ENCODE peak calls at places on chromosomes 2 and 18, in ten cellular contexts. F is endodermal cell; R is HCT116; Z is MCF 10A; T is mesothelial cell of epicardium; V is neural crest cell; Q is CD8-positive, alpha-beta T cell; U is cardiac fibroblast; O is AG10803; B is stomach. W is an unnamed sample.

GRCh38 chr2:38863061-38863695 is 12.6 kb downstream of the DHX57 start:
- DNase-seq in Q (no peak), Z (no peak), V (no peak), O (no peak), T (no peak), B (no peak), F (no peak), U (no peak), R (no peak), W (no peak)

GRCh38 chr2:112305132-112305531 is 29.7 kb downstream of the ZC3H6 start:
- DNase-seq in U (no peak), Z (no peak), F (no peak), V (no peak), B (no peak), O (no peak), Q (no peak), T (no peak), R (no peak), W (no peak)

GRCh38 chr2:220837226-220837625 is 734.9 kb downstream of the EPHA4 start:
- DNase-seq in U (no peak), R (no peak), Q (no peak), V (no peak), F (peak), Z (no peak), B (no peak), T (no peak), O (no peak), W (no peak)

GRCh38 chr2:188414412-188414811 is 122.7 kb downstream of the GULP1 start:
- DNase-seq in B (no peak), U (peak), Q (no peak), T (no peak), R (no peak), O (peak), V (no peak), Z (no peak), F (no peak), W (no peak)

GRCh38 chr2:20291106-20291564 is 59.5 kb downstream of the PUM2 start:
- DNase-seq in Z (peak), B (peak), U (peak), V (peak), F (peak), O (peak), Q (no peak), T (no peak), R (peak), W (no peak)

GRCh38 chr18:50281295-50281971 is at the start of gene MBD1:
- DNase-seq in T (peak), B (peak), O (peak), U (peak), F (peak), Z (peak), Q (peak), V (peak), R (peak), W (peak)

GRCh38 chr18:47929681-47930085 is 776 bp downstream of the SMAD2 start:
- DNase-seq in V (no peak), O (peak), Z (no peak), Q (no peak), R (no peak), B (no peak), F (no peak), T (no peak), U (peak), W (no peak)

GRCh38 chr2:164840930-164841718 is 499 bp downstream of the COBLL1 start:
- DNase-seq in V (peak), B (peak), O (peak), R (peak), T (peak), Q (no peak), U (peak), F (peak), Z (peak), W (no peak)

GRCh38 chr2:177758591-177759371 is 313.8 kb downstream of the PDE11A start:
- DNase-seq in Z (peak), Q (no peak), R (peak), V (peak), B (no peak), T (no peak), O (peak), U (peak), F (peak), W (no peak)

GRCh38 chr2:71935291-71935848 is 212.3 kb downstream of the CYP26B1 start:
- DNase-seq in Q (no peak), O (peak), F (peak), Z (peak), V (no peak), T (no peak), U (peak), R (no peak), B (no peak), W (no peak)

GRCh38 chr18:68275616-68276015 is 439.3 kb downstream of the TMX3 start:
- DNase-seq in Q (no peak), V (no peak), T (no peak), F (no peak), R (no peak), O (peak), Z (peak), U (peak), B (no peak), W (no peak)

GRCh38 chr2:238882083-238882755 is 34.3 kb downstream of the TWIST2 start:
- DNase-seq in B (no peak), R (no peak), Q (no peak), F (no peak), V (no peak), U (no peak), Z (no peak), T (no peak), O (no peak), W (no peak)

GRCh38 chr2:15169326-15170038 is 391.7 kb downstream of the NBAS start:
- DNase-seq in B (no peak), Z (peak), O (peak), U (peak), V (no peak), T (no peak), F (no peak), Q (no peak), R (peak), W (no peak)

GRCh38 chr2:46230115-46230571 is 67.1 kb upstream of the EPAS1 start:
- DNase-seq in O (no peak), T (no peak), Q (no peak), R (no peak), B (no peak), F (peak), Z (peak), V (no peak), U (no peak), W (no peak)

GRCh38 chr2:234555616-234556249 is 58.9 kb upstream of the ARL4C start:
- DNase-seq in O (peak), R (no peak), F (no peak), Z (no peak), Q (no peak), B (no peak), V (no peak), U (peak), T (no peak), W (peak)

GRCh38 chr2:53787911-53788289 is 1.1 kb downstream of the ERLEC1 start:
- DNase-seq in Z (no peak), F (no peak), T (no peak), Q (no peak), O (no peak), V (no peak), U (peak), B (no peak), R (no peak), W (no peak)

GRCh38 chr2:48209214-48209885 is 303.1 kb upstream of the FBXO11 start:
- DNase-seq in F (no peak), Z (peak), O (peak), R (no peak), V (no peak), U (peak), B (no peak), T (no peak), Q (no peak), W (no peak)

GRCh38 chr2:158034198-158034831 is 67.4 kb upstream of the UPP2 start:
- DNase-seq in O (peak), F (peak), Z (peak), V (peak), Q (no peak), U (peak), T (no peak), B (peak), R (peak), W (no peak)

GRCh38 chr2:172196768-172197322 is 94.1 kb upstream of the DLX2 start:
- DNase-seq in O (peak), T (no peak), R (no peak), F (no peak), U (peak), V (no peak), Z (peak), Q (no peak), B (peak), W (no peak)

GRCh38 chr2:19114754-19115231 is 243.6 kb downstream of the OSR1 start:
- DNase-seq in T (no peak), B (no peak), Z (no peak), R (no peak), V (no peak), U (peak), O (peak), Q (no peak), F (no peak), W (no peak)

GRCh38 chr2:196113061-196113974 is 44.7 kb upstream of the DNAH7 start:
- DNase-seq in R (no peak), O (peak), T (no peak), Q (no peak), Z (no peak), F (peak), B (no peak), V (no peak), U (peak), W (no peak)

GRCh38 chr18:65606551-65607130 is 144.2 kb upstream of the CDH7 start:
- DNase-seq in V (no peak), Z (no peak), U (no peak), O (no peak), B (no peak), F (no peak), Q (no peak), T (no peak), R (no peak), W (no peak)

DNA sequence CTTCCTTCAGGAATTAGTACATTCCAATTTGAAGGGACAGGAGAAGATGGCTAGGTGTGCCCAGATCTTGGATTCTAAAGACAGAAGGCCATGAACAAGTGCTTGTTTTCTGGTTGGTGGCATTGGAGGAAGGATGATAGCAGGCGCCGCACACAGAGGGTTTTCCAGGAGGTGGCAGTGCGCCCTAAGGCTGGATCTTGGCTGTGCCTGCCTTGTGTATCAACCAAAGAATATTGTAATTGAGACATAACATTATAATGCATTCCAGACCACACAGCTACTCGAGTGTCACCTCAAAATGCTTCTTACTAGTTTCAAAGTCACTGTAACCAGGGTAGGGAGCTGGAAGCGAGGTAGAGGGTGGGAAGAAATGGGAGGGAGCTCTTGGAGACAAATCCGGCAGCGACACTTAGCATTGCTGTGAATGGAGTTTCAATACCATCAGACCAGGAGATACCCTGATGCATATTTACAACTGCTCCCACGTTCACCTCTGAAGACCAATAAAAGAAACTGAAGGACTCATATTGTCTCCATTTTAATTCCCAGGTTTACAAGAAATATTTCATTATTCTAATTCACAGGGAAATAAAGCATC is 42.5 kb downstream of the CPO start:
- DNase-seq in T (peak), R (peak), Z (peak), V (peak), B (peak), Q (peak), O (peak), U (peak), F (peak), W (peak)
- TF ChIP-seq CTCF in T (no peak), R (peak), Z (peak), V (peak), B (peak), Q (no peak), O (peak), U (peak), F (peak), W (no peak)

GRCh38 chr2:159076233-159076632 is 107.8 kb downstream of the TANC1 start:
- DNase-seq in Q (no peak), T (no peak), O (peak), F (no peak), B (no peak), V (no peak), U (peak), Z (peak), R (no peak), W (no peak)
- TF ChIP-seq CTCF in Q (no peak), T (no peak), O (peak), F (no peak), B (no peak), V (no peak), U (no peak), Z (no peak), R (no peak), W (no peak)

GRCh38 chr2:162092008-162092390 is 18.0 kb upstream of the DPP4 start:
- DNase-seq in Q (no peak), V (no peak), U (no peak), T (no peak), B (no peak), Z (no peak), O (no peak), F (no peak), R (no peak), W (no peak)

GRCh38 chr2:162090109-162090508 is 16.1 kb upstream of the DPP4 start:
- DNase-seq in V (no peak), U (peak), Q (no peak), F (no peak), T (no peak), R (no peak), Z (no peak), O (peak), B (no peak), W (no peak)

GRCh38 chr2:162092656-162093556 is 18.9 kb upstream of the DPP4 start:
- DNase-seq in B (no peak), Q (no peak), V (no peak), F (no peak), U (peak), R (peak), O (peak), Z (peak), T (no peak), W (no peak)

GRCh38 chr2:162086904-162087303 is 12.9 kb upstream of the DPP4 start:
- DNase-seq in V (no peak), U (peak), Q (no peak), O (peak), T (no peak), F (no peak), B (no peak), Z (no peak), R (no peak), W (no peak)

DNA sequence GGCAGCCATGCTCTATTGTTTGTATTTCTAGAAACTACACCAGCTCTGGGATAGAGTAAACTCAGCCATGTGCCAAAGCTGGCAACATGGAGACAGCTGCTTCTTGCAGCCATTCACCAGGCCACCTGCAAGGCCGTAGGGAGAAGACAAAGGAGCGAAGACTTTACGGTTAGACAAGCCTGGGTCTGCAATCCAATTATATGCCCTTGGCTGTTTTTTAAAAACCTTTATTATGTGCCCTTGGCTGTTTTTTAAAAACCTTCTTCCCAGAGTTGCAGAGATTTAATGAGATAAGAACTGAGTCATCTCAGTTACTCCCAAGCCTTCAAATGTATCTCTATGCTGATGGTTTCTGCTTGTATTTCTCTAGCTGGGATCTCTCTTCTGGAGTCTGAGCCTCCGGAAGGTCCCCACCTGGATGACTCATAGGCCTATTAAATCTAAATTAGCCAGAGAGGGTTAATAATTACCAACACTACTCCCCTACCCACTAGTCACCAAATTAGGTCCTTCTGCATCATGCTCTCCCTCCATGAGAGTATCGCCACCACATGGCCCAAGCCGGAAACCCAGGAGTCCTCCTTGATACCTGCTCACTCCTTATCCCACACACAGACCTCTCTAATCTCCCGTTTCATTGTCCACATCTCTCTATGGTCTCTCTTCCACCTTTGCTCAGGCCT is 17.5 kb upstream of the DPP4 start:
- DNase-seq in Q (no peak), O (no peak), T (no peak), Z (peak), R (peak), B (no peak), U (no peak), F (peak), V (no peak), W (no peak)
- TF ChIP-seq CTCF in Q (no peak), O (no peak), T (no peak), Z (no peak), R (peak), B (no peak), U (no peak), F (peak), V (no peak), W (no peak)

GRCh38 chr2:74548285-74548918 is 5.3 kb downstream of the LOXL3 start:
- DNase-seq in T (no peak), R (no peak), F (no peak), Z (no peak), V (no peak), Q (no peak), B (no peak), U (no peak), O (no peak), W (no peak)

GRCh38 chr2:74551530-74551929 is 2.2 kb downstream of the LOXL3 start:
- DNase-seq in F (peak), B (no peak), U (no peak), T (no peak), Z (no peak), R (no peak), Q (no peak), O (no peak), V (no peak), W (no peak)

GRCh38 chr2:74550231-74550630 is 3.5 kb downstream of the LOXL3 start:
- DNase-seq in Q (no peak), F (peak), V (no peak), R (no peak), U (no peak), Z (no peak), T (no peak), O (no peak), B (no peak), W (no peak)

GRCh38 chr2:74549685-74549971 is 4.1 kb downstream of the LOXL3 start:
- DNase-seq in Q (no peak), U (no peak), F (no peak), R (no peak), Z (no peak), B (no peak), V (no peak), O (no peak), T (no peak), W (no peak)

DNA sequence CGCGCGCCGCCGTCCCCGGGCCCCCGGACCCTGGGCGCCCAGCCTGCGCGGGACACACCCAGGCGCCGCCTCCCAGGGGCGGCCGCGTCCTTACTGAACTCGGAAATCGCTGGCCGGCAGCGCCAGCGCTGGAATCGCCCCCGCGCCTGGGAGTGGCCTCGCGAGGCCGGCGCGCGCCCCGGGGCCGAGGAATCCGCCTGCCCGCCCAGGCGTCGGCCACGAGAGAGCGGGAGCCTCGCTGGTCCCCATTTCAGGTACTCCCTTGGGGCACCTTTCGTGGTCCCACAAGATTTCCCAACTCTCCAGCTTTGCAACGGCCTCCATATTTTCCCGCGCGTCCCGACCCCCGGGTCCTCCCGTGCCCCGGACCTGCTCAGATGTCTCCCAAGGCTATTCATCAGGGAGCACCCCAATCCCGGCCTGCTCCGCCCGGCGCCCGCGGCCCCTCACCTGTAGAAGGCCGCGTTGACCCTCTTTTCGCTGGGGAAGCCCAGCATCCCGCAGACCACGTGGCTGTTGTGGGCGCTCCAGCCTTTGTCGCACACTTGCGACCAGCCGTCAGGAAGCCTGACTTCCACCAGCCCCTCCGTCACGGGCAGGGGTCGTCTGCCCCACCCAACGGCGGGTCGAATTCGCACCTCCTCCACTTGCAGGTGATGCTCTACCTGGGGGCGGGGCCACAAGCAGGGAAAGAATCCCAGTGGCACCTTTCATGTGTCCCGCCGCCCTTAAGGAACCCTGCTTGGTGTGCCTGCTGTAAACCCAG is 4.6 kb downstream of the LOXL3 start:
- DNase-seq in R (no peak), F (peak), O (peak), Z (peak), U (peak), B (peak), T (no peak), V (peak), Q (no peak), W (no peak)
- TF ChIP-seq CTCF in R (no peak), F (no peak), O (no peak), Z (no peak), U (no peak), B (no peak), T (no peak), V (no peak), Q (no peak), W (no peak)

W was measured in natural killer cell.